ENCODE peak calls at places on chromosomes 3 and 15, in five cellular contexts. One of them, this sample, is unnamed.

GRCh38 chr15:52464478-52464877 is 64.2 kb downstream of the MYO5A start:
- DNase-seq in endodermal cell: no peak
- DNase-seq in iPS DF 6.9: no peak
- DNase-seq in cardiac muscle cell: no peak
- DNase-seq in endothelial cell of umbilical vein: no peak
- DNase-seq in this sample: no peak

GRCh38 chr3:62567097-62568021 is 194.0 kb upstream of the FEZF2 start:
- DNase-seq in endodermal cell: no peak
- DNase-seq in iPS DF 6.9: no peak
- DNase-seq in cardiac muscle cell: peak; percentile 90
- DNase-seq in endothelial cell of umbilical vein: peak; percentile 6
- DNase-seq in this sample: no peak

GRCh38 chr15:92118162-92118935 is 264.8 kb downstream of the SLCO3A1 start:
- DNase-seq in endodermal cell: peak; percentile 66
- DNase-seq in iPS DF 6.9: no peak
- DNase-seq in cardiac muscle cell: peak; percentile 11
- DNase-seq in endothelial cell of umbilical vein: no peak
- DNase-seq in this sample: no peak

GRCh38 chr15:68729789-68730201 is 90.9 kb downstream of the ANP32A start:
- DNase-seq in endodermal cell: no peak
- DNase-seq in iPS DF 6.9: no peak
- DNase-seq in cardiac muscle cell: peak; percentile 16
- DNase-seq in endothelial cell of umbilical vein: peak; percentile 83
- DNase-seq in this sample: no peak

GRCh38 chr3:112778298-112779008 is 68.2 kb downstream of the CD200R1L start:
- DNase-seq in endodermal cell: no peak
- DNase-seq in iPS DF 6.9: no peak
- DNase-seq in cardiac muscle cell: peak; percentile 89
- DNase-seq in endothelial cell of umbilical vein: no peak
- DNase-seq in this sample: no peak

GRCh38 chr15:79524531-79524930 is 92.4 kb downstream of the MINAR1 start:
- DNase-seq in endodermal cell: no peak
- DNase-seq in iPS DF 6.9: no peak
- DNase-seq in cardiac muscle cell: no peak
- DNase-seq in endothelial cell of umbilical vein: no peak
- DNase-seq in this sample: no peak

GRCh38 chr15:32716960-32717289 is 879 bp upstream of the GREM1 start:
- DNase-seq in endodermal cell: no peak
- DNase-seq in iPS DF 6.9: no peak
- DNase-seq in cardiac muscle cell: no peak
- DNase-seq in endothelial cell of umbilical vein: no peak
- DNase-seq in this sample: no peak

GRCh38 chr15:27222479-27222878 is 251.5 kb downstream of the GABRG3 start:
- DNase-seq in endodermal cell: no peak
- DNase-seq in iPS DF 6.9: no peak
- DNase-seq in cardiac muscle cell: peak; percentile 9
- DNase-seq in endothelial cell of umbilical vein: no peak
- DNase-seq in this sample: no peak

GRCh38 chr15:78216276-78217229 is 17.8 kb downstream of the ACSBG1 start:
- DNase-seq in endodermal cell: no peak
- DNase-seq in iPS DF 6.9: no peak
- DNase-seq in cardiac muscle cell: peak; percentile 18
- DNase-seq in endothelial cell of umbilical vein: no peak
- DNase-seq in this sample: peak; percentile 83

GRCh38 chr3:162292409-162292808 is 795.8 kb downstream of the OTOL1 start:
- DNase-seq in endodermal cell: no peak
- DNase-seq in iPS DF 6.9: no peak
- DNase-seq in cardiac muscle cell: peak; percentile 7
- DNase-seq in endothelial cell of umbilical vein: no peak
- DNase-seq in this sample: no peak

GRCh38 chr3:18401298-18401961 is 23.7 kb downstream of the SATB1 start:
- DNase-seq in endodermal cell: no peak
- DNase-seq in iPS DF 6.9: no peak
- DNase-seq in cardiac muscle cell: no peak
- DNase-seq in endothelial cell of umbilical vein: no peak
- DNase-seq in this sample: no peak

GRCh38 chr15:91948001-91948608 is 94.6 kb downstream of the SLCO3A1 start:
- DNase-seq in endodermal cell: peak; percentile 82
- DNase-seq in iPS DF 6.9: peak; percentile 45
- DNase-seq in cardiac muscle cell: peak; percentile 62
- DNase-seq in endothelial cell of umbilical vein: no peak
- DNase-seq in this sample: no peak

GRCh38 chr3:100257601-100258000 is 3.2 kb upstream of the TBC1D23 start:
- DNase-seq in endodermal cell: no peak
- DNase-seq in iPS DF 6.9: no peak
- DNase-seq in cardiac muscle cell: peak; percentile 5
- DNase-seq in endothelial cell of umbilical vein: no peak
- DNase-seq in this sample: no peak

GRCh38 chr3:168517514-168518071 is 421.9 kb upstream of the GOLIM4 start:
- DNase-seq in endodermal cell: peak; percentile 82
- DNase-seq in iPS DF 6.9: no peak
- DNase-seq in cardiac muscle cell: no peak
- DNase-seq in endothelial cell of umbilical vein: no peak
- DNase-seq in this sample: peak; percentile 22

GRCh38 chr3:151306168-151306810 is 10.3 kb downstream of the GPR87 start:
- DNase-seq in endodermal cell: peak; percentile 60
- DNase-seq in iPS DF 6.9: no peak
- DNase-seq in cardiac muscle cell: no peak
- DNase-seq in endothelial cell of umbilical vein: no peak
- DNase-seq in this sample: no peak

GRCh38 chr3:174016186-174016585 is 618.6 kb downstream of the NLGN1 start:
- DNase-seq in endodermal cell: no peak
- DNase-seq in iPS DF 6.9: no peak
- DNase-seq in cardiac muscle cell: peak; percentile 39
- DNase-seq in endothelial cell of umbilical vein: peak; percentile 30
- DNase-seq in this sample: no peak

GRCh38 chr3:161354554-161354953 is 16.8 kb downstream of the SPTSSB start:
- DNase-seq in endodermal cell: no peak
- DNase-seq in iPS DF 6.9: no peak
- DNase-seq in cardiac muscle cell: no peak
- DNase-seq in endothelial cell of umbilical vein: no peak
- DNase-seq in this sample: no peak

GRCh38 chr3:112471926-112472325 is 27.3 kb downstream of the BTLA start:
- DNase-seq in endodermal cell: no peak
- DNase-seq in iPS DF 6.9: no peak
- DNase-seq in cardiac muscle cell: peak; percentile 56
- DNase-seq in endothelial cell of umbilical vein: no peak
- DNase-seq in this sample: no peak

GRCh38 chr15:82663186-82663600 is 16.0 kb upstream of the CPEB1 start:
- DNase-seq in endodermal cell: peak; percentile 93
- DNase-seq in iPS DF 6.9: no peak
- DNase-seq in cardiac muscle cell: peak; percentile 67
- DNase-seq in endothelial cell of umbilical vein: peak; percentile 17
- DNase-seq in this sample: no peak

GRCh38 chr3:14452676-14453367 is 50.4 kb downstream of the SLC6A6 start:
- DNase-seq in endodermal cell: no peak
- DNase-seq in iPS DF 6.9: no peak
- DNase-seq in cardiac muscle cell: peak; percentile 99
- DNase-seq in endothelial cell of umbilical vein: peak; percentile 100
- DNase-seq in this sample: peak; percentile 74

GRCh38 chr3:196585044-196585757 is 16.7 kb downstream of the FBXO45 start:
- DNase-seq in endodermal cell: no peak
- DNase-seq in iPS DF 6.9: no peak
- DNase-seq in cardiac muscle cell: no peak
- DNase-seq in endothelial cell of umbilical vein: no peak
- DNase-seq in this sample: no peak

GRCh38 chr3:73716418-73716817 is 91.7 kb upstream of the PDZRN3 start:
- DNase-seq in endodermal cell: no peak
- DNase-seq in iPS DF 6.9: no peak
- DNase-seq in cardiac muscle cell: peak; percentile 20
- DNase-seq in endothelial cell of umbilical vein: no peak
- DNase-seq in this sample: no peak

GRCh38 chr3:105385179-105385578 is 18.5 kb downstream of the ALCAM start:
- DNase-seq in endodermal cell: no peak
- DNase-seq in iPS DF 6.9: no peak
- DNase-seq in cardiac muscle cell: no peak
- DNase-seq in endothelial cell of umbilical vein: no peak
- DNase-seq in this sample: no peak

GRCh38 chr15:77852241-77853007 is 219.7 kb upstream of the LINGO1 start:
- DNase-seq in endodermal cell: peak; percentile 31
- DNase-seq in iPS DF 6.9: no peak
- DNase-seq in cardiac muscle cell: no peak
- DNase-seq in endothelial cell of umbilical vein: no peak
- DNase-seq in this sample: no peak

GRCh38 chr3:99633887-99634558 is 4.4 kb upstream of the COL8A1 start:
- DNase-seq in endodermal cell: peak; percentile 51
- DNase-seq in iPS DF 6.9: no peak
- DNase-seq in cardiac muscle cell: no peak
- DNase-seq in endothelial cell of umbilical vein: peak; percentile 55
- DNase-seq in this sample: no peak

GRCh38 chr3:112302881-112303761 is 9.1 kb upstream of the SLC9C1 start:
- DNase-seq in endodermal cell: peak; percentile 81
- DNase-seq in iPS DF 6.9: peak; percentile 91
- DNase-seq in cardiac muscle cell: peak; percentile 77
- DNase-seq in endothelial cell of umbilical vein: peak; percentile 25
- DNase-seq in this sample: no peak

GRCh38 chr15:58244546-58244945 is 106.4 kb downstream of the AQP9 start:
- DNase-seq in endodermal cell: no peak
- DNase-seq in iPS DF 6.9: no peak
- DNase-seq in cardiac muscle cell: no peak
- DNase-seq in endothelial cell of umbilical vein: no peak
- DNase-seq in this sample: no peak

GRCh38 chr15:55434989-55435825 is 26.9 kb downstream of the PIERCE2 start:
- DNase-seq in endodermal cell: no peak
- DNase-seq in iPS DF 6.9: peak; percentile 22
- DNase-seq in cardiac muscle cell: peak; percentile 76
- DNase-seq in endothelial cell of umbilical vein: peak; percentile 83
- DNase-seq in this sample: no peak

GRCh38 chr3:173732237-173732636 is 334.7 kb downstream of the NLGN1 start:
- DNase-seq in endodermal cell: no peak
- DNase-seq in iPS DF 6.9: no peak
- DNase-seq in cardiac muscle cell: no peak
- DNase-seq in endothelial cell of umbilical vein: peak; percentile 33
- DNase-seq in this sample: no peak

GRCh38 chr3:171204942-171205341 is 178.4 kb upstream of the SLC2A2 start:
- DNase-seq in endodermal cell: no peak
- DNase-seq in iPS DF 6.9: no peak
- DNase-seq in cardiac muscle cell: no peak
- DNase-seq in endothelial cell of umbilical vein: peak; percentile 95
- DNase-seq in this sample: no peak

GRCh38 chr15:68666120-68666811 is 87.5 kb downstream of the CORO2B start:
- DNase-seq in endodermal cell: peak; percentile 50
- DNase-seq in iPS DF 6.9: no peak
- DNase-seq in cardiac muscle cell: no peak
- DNase-seq in endothelial cell of umbilical vein: peak; percentile 78
- DNase-seq in this sample: no peak

GRCh38 chr3:53255360-53255774 is 455 bp downstream of the TKT start:
- DNase-seq in endodermal cell: no peak
- DNase-seq in iPS DF 6.9: no peak
- DNase-seq in cardiac muscle cell: peak; percentile 29
- DNase-seq in endothelial cell of umbilical vein: peak; percentile 35
- DNase-seq in this sample: no peak

GRCh38 chr3:21297304-21297703 is 453.7 kb downstream of the ZNF385D start:
- DNase-seq in endodermal cell: no peak
- DNase-seq in iPS DF 6.9: no peak
- DNase-seq in cardiac muscle cell: no peak
- DNase-seq in endothelial cell of umbilical vein: no peak
- DNase-seq in this sample: no peak

GRCh38 chr3:111864821-111865656 is 6.0 kb downstream of the PHLDB2 start:
- DNase-seq in endodermal cell: no peak
- DNase-seq in iPS DF 6.9: no peak
- DNase-seq in cardiac muscle cell: peak; percentile 90
- DNase-seq in endothelial cell of umbilical vein: peak; percentile 90
- DNase-seq in this sample: no peak

GRCh38 chr3:81871358-81872152 is 110.1 kb upstream of the GBE1 start:
- DNase-seq in endodermal cell: no peak
- DNase-seq in iPS DF 6.9: no peak
- DNase-seq in cardiac muscle cell: peak; percentile 16
- DNase-seq in endothelial cell of umbilical vein: no peak
- DNase-seq in this sample: no peak
- H3K27ac ChIP-seq in endodermal cell: no peak overlapping the region
- H3K27ac ChIP-seq in iPS DF 6.9: no peak overlapping the region
- H3K27ac ChIP-seq in cardiac muscle cell: no peak overlapping the region
- H3K27ac ChIP-seq in endothelial cell of umbilical vein: no peak overlapping the region
- H3K27ac ChIP-seq in this sample: no peak overlapping the region

GRCh38 chr3:54596087-54596486 is 331.8 kb downstream of the LRTM1 start:
- DNase-seq in endodermal cell: no peak
- DNase-seq in iPS DF 6.9: no peak
- DNase-seq in cardiac muscle cell: no peak
- DNase-seq in endothelial cell of umbilical vein: no peak
- DNase-seq in this sample: no peak

GRCh38 chr3:54604495-54604894 is 323.4 kb downstream of the LRTM1 start:
- DNase-seq in endodermal cell: no peak
- DNase-seq in iPS DF 6.9: no peak
- DNase-seq in cardiac muscle cell: no peak
- DNase-seq in endothelial cell of umbilical vein: no peak
- DNase-seq in this sample: no peak

GRCh38 chr3:54599741-54600140 is 328.1 kb downstream of the LRTM1 start:
- DNase-seq in endodermal cell: no peak
- DNase-seq in iPS DF 6.9: no peak
- DNase-seq in cardiac muscle cell: no peak
- DNase-seq in endothelial cell of umbilical vein: no peak
- DNase-seq in this sample: peak; percentile 62

GRCh38 chr3:54600441-54601204 is 327.2 kb downstream of the LRTM1 start:
- DNase-seq in endodermal cell: peak; percentile 53
- DNase-seq in iPS DF 6.9: no peak
- DNase-seq in cardiac muscle cell: peak; percentile 38
- DNase-seq in endothelial cell of umbilical vein: no peak
- DNase-seq in this sample: no peak
- H3K27ac ChIP-seq in endodermal cell: no peak overlapping the region
- H3K27ac ChIP-seq in iPS DF 6.9: no peak overlapping the region
- H3K27ac ChIP-seq in cardiac muscle cell: no peak overlapping the region
- H3K27ac ChIP-seq in endothelial cell of umbilical vein: no peak overlapping the region
- H3K27ac ChIP-seq in this sample: peak overlapping the region; percentile 70

DNA sequence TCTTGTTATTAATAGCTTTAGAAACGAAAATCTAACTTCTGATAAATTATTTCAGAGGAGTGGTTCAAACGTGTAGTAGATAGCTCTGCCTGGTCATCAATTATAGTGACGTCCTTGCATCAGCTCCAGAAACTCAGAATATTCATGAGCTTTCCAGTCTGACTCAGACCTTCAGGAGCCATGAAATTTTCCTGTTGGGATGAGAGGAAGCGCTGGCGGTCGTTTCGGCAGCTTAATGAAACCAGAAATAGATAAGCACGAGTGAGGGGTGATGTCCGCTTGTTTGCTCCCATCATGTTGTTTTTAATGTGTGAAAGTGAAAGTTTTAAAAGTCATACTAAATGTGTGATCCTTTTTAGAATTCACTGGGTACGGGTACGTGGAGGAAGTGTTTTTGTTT is 141.1 kb downstream of the PGPEP1L start:
- DNase-seq in endodermal cell: no peak
- DNase-seq in iPS DF 6.9: no peak
- DNase-seq in cardiac muscle cell: peak; percentile 81
- DNase-seq in endothelial cell of umbilical vein: peak; percentile 86
- DNase-seq in this sample: no peak
- H3K27ac ChIP-seq in endodermal cell: peak overlapping the region; percentile 89
- H3K27ac ChIP-seq in iPS DF 6.9: no peak overlapping the region
- H3K27ac ChIP-seq in cardiac muscle cell: peak overlapping the region; percentile 8
- H3K27ac ChIP-seq in endothelial cell of umbilical vein: peak overlapping the region; percentile 78
- H3K27ac ChIP-seq in this sample: peak overlapping the region; percentile 62

DNA sequence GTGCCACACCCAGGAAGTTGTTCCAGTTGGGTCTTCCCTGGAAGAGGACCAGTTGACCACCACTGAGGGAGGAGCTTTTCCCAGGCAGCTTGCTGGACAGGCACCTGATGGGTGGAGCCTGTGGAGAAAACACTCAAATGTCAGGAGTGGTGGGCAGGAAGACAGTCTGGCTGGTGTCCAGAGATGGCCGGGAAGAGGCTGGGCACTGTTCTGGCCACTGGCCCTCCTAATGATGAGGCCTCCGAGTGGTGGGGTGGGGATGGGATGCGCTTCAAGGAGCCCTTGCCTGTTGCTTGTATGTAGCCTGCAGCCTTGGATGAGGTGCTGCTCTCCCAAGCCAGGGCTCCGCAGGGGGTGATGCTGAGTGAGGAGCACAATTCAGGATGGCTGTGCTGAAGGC is 12.3 kb downstream of the PLEKHO2 start:
- DNase-seq in endodermal cell: peak; percentile 37
- DNase-seq in iPS DF 6.9: no peak
- DNase-seq in cardiac muscle cell: peak; percentile 61
- DNase-seq in endothelial cell of umbilical vein: no peak
- DNase-seq in this sample: no peak
- H3K27ac ChIP-seq in endodermal cell: no peak overlapping the region
- H3K27ac ChIP-seq in iPS DF 6.9: no peak overlapping the region
- H3K27ac ChIP-seq in cardiac muscle cell: no peak overlapping the region
- H3K27ac ChIP-seq in endothelial cell of umbilical vein: no peak overlapping the region
- H3K27ac ChIP-seq in this sample: peak overlapping the region; percentile 3

This sample was measured in caudate nucleus.